ENCODE peak calls at places on chromosomes 2 and 18, in eight cellular contexts. O, L, I, C, V, Z, M and F are unnamed samples.

GRCh38 chr18:9694952-9695495 is 13.1 kb upstream of the RAB31 start:
- DNase-seq in Z (no peak), C (no peak), O (no peak), I (no peak), L (no peak), M (no peak), V (no peak), F (no peak)

GRCh38 chr2:230323385-230324106 is 3.4 kb upstream of the SP140L start:
- DNase-seq in Z (no peak), I (no peak), V (no peak), M (no peak), O (no peak), L (no peak), C (no peak), F (no peak)

GRCh38 chr18:37712776-37713175 is 147.2 kb upstream of the CELF4 start:
- DNase-seq in O (no peak), M (no peak), I (no peak), Z (no peak), C (no peak), V (no peak), L (no peak), F (no peak)

GRCh38 chr18:76613058-76613457 is 118.0 kb upstream of the ZNF516 start:
- DNase-seq in O (no peak), I (no peak), Z (no peak), M (no peak), C (no peak), L (no peak), V (no peak), F (no peak)

GRCh38 chr18:56935531-56936040 is 211.3 kb upstream of the BOD1L2 start:
- DNase-seq in Z (no peak), V (no peak), O (no peak), L (no peak), I (no peak), M (no peak), C (no peak), F (no peak)

GRCh38 chr18:23580677-23581367 is 5.5 kb downstream of the NPC1 start:
- DNase-seq in C (no peak), I (peak), V (peak), Z (peak), L (no peak), O (no peak), M (peak), F (no peak)

GRCh38 chr18:34117319-34117718 is 107.4 kb downstream of the NOL4 start:
- DNase-seq in M (no peak), O (no peak), V (no peak), I (no peak), C (no peak), L (no peak), Z (no peak), F (no peak)

GRCh38 chr18:32301976-32302743 is 112.3 kb downstream of the MEP1B start:
- DNase-seq in I (peak), O (no peak), V (peak), M (peak), Z (peak), C (no peak), L (peak), F (peak)

GRCh38 chr2:181684454-181685149 is 4.3 kb upstream of the NEUROD1 start:
- DNase-seq in V (no peak), I (no peak), O (no peak), M (no peak), L (no peak), Z (no peak), C (no peak), F (no peak)
- H3K4me3 ChIP-seq in V (no peak), I (no peak), O (no peak), M (no peak), L (no peak), Z (no peak), C (no peak), F (no peak)

GRCh38 chr2:44805391-44805790 is 136.1 kb upstream of the SIX3 start:
- DNase-seq in L (no peak), O (no peak), I (no peak), Z (no peak), C (no peak), M (no peak), V (no peak), F (no peak)
- H3K4me3 ChIP-seq in L (no peak), O (no peak), I (no peak), Z (no peak), C (no peak), M (no peak), V (no peak), F (no peak)

GRCh38 chr2:105262662-105263091 is 21.1 kb downstream of the GPR45 start:
- DNase-seq in M (peak), C (no peak), I (no peak), O (no peak), L (no peak), V (no peak), Z (no peak), F (no peak)

GRCh38 chr2:105258835-105259350 is 17.4 kb downstream of the GPR45 start:
- DNase-seq in Z (no peak), V (no peak), M (no peak), L (no peak), C (no peak), I (no peak), O (no peak), F (no peak)

GRCh38 chr2:105256431-105257047 is 15.0 kb downstream of the GPR45 start:
- DNase-seq in M (peak), L (no peak), V (no peak), C (no peak), Z (no peak), O (no peak), I (no peak), F (no peak)

GRCh38 chr2:105257981-105258380 is 16.4 kb downstream of the GPR45 start:
- DNase-seq in C (no peak), Z (no peak), M (peak), I (no peak), L (no peak), V (peak), O (no peak), F (no peak)

DNA sequence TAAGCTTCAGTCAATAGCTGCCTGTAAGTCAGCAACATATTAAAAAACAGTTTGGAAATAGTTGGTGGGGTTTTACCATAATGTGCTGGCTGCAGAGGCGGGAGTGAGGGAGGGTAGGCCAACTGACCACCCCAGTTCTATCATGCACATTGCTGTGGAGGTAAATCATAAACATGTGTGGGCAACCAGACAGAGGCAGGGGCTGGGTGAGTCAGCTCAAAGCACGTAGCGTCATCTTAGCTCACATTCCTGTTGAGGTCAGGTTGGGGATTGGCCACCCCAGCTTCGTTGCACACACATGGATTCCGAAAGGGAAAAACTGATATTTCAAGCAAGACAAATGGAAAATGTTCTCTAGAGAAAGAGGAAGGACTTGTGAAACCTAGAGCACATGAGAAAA is 19.5 kb downstream of the GPR45 start:
- DNase-seq in Z (peak), V (peak), C (peak), I (peak), L (no peak), M (peak), O (no peak), F (no peak)
- H3K4me3 ChIP-seq in Z (no peak), V (no peak), C (no peak), I (no peak), L (no peak), M (no peak), O (no peak), F (no peak)

GRCh38 chr2:94870392-94871225 is 621 bp upstream of the TEKT4 start:
- DNase-seq in M (no peak), O (peak), V (no peak), I (no peak), Z (no peak), C (no peak), L (no peak), F (peak)
- H3K4me3 ChIP-seq in M (no peak), O (no peak), V (no peak), I (no peak), Z (no peak), C (no peak), L (no peak), F (peak)